ENCODE peak calls at places on chromosome 5, in six cellular contexts. O is AG09319, I is H9, Q is GM06990, E is nephron progenitor cell, N is HFFc6. B is an unnamed sample.
A peak's percentile ranks its signal among the peaks of the same experiment; 100 is the strongest.

GRCh38 chr5:170628691-170629565 is 125.1 kb downstream of the KCNIP1 start:
- DNase-seq in Q (no peak), I (no peak), O (no peak), N (no peak), E (no peak), B (no peak)

GRCh38 chr5:43609752-43610151 is 6.8 kb downstream of the NNT start:
- DNase-seq in N (no peak), Q (no peak), E (no peak), O (no peak), I (no peak), B (no peak)

GRCh38 chr5:9555961-9556360 is 10.1 kb upstream of the SEMA5A start:
- DNase-seq in O (no peak), N (no peak), Q (no peak), E (no peak), I (no peak), B (no peak)

GRCh38 chr5:157598350-157598936 is 22.9 kb upstream of the ADAM19 start:
- DNase-seq in O (no peak), I (no peak), Q (no peak), N (no peak), E (no peak), B (no peak)

GRCh38 chr5:56585973-56586740 is 229.2 kb upstream of the MAP3K1 start:
- DNase-seq in O (no peak), I (no peak), Q (no peak), E (no peak), N (no peak), B (peak; percentile 41)

GRCh38 chr5:112918679-112919078 is 3.3 kb downstream of the REEP5 start:
- DNase-seq in E (peak; percentile 20), Q (no peak), I (no peak), N (no peak), O (peak; percentile 44), B (no peak)

GRCh38 chr5:6713274-6714181 is at the start of gene TENT4A:
- DNase-seq in N (no peak), O (no peak), E (peak; percentile 47), Q (no peak), I (no peak), B (no peak)

GRCh38 chr5:33313150-33313549 is 127.6 kb upstream of the TARS1 start:
- DNase-seq in I (no peak), N (peak; percentile 90), Q (no peak), O (peak; percentile 72), E (no peak), B (no peak)

DNA sequence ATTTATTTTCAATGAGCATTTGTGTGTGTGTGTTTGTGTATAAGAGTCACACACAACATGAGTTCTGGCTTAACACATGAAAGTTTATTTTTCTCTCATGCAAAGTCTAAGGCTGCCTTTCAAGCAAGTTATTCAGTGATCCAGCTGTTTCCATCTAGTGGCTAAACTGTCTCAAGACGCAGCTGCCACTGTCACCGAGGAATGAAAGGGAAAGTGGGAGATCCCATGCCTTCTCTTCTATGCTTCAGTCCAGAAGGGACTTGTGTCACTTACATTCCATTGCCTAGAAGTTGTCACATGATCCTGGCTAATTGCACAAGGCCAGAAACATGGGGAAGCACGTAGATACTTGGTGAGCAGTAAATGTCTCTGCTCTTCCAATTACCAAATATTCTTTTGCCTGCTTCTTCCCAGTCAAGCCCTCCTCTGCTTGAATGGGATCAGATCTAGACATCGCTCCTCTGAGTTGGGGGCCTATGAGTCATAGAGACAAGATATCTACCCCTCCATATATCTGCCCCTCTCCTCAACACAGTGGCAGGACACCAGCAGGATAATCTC is 30.4 kb upstream of the SLIT3 start:
- DNase-seq in Q (no peak), N (no peak), E (no peak), I (no peak), O (no peak), B (no peak)
- TF ChIP-seq CTCF in Q (no peak), N (peak; percentile 21), E (no peak), I (peak; percentile 32), O (peak; percentile 38), B (no peak)

GRCh38 chr5:402615-403359 is 40.2 kb upstream of the EXOC3 start:
- DNase-seq in I (no peak), N (no peak), Q (peak; percentile 75), O (no peak), E (no peak), B (no peak)
- TF ChIP-seq CTCF in I (no peak), N (peak; percentile 16), Q (peak; percentile 37), O (no peak), E (no peak), B (no peak)

GRCh38 chr5:64784451-64785025 is 15.8 kb downstream of the CWC27 start:
- DNase-seq in E (peak; percentile 77), Q (peak; percentile 13), N (peak; percentile 73), O (peak; percentile 65), I (peak; percentile 39), B (peak; percentile 87)
- TF ChIP-seq CTCF in E (peak; percentile 87), Q (peak; percentile 75), N (peak; percentile 95), O (peak; percentile 81), I (peak; percentile 94), B (peak; percentile 71)

DNA sequence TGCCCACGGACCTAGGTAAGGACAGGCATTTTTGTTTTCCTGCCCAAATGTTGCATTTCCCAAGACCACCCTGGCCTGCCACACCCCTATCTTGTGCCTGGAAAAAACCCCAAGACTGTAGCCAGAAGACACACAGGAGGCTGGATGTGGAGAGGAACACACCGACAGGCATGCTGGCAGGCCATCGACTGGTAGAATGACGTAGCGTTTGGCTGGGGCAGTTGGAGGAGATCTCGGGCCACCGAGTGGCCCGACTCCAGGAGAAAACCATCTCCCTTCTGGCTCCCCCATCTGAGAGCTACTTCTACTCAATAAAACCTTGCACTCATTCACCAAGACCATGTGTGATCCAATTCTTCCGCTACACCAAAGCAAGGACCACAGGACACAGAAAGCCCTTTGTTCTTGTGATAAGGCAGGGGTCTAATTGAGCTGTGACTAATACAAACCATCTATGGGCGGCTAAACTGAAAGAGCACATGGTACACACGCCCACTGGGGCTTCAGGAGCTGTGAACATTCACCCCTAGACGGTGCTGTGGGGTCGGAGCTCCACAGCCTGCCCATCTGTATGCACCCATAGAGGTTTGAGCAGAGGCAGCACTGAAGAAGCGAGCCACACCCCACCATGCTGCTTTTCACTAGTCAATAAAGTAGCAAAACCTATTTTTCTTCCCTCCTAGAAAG is 38.9 kb upstream of the N4BP3 start:
- DNase-seq in N (no peak), E (no peak), Q (no peak), O (no peak), I (no peak), B (no peak)
- TF ChIP-seq CTCF in N (peak; percentile 11), E (no peak), Q (no peak), O (peak; percentile 9), I (no peak), B (no peak)

GRCh38 chr5:127574852-127575679 is 57.6 kb downstream of the PRRC1 start:
- DNase-seq in N (no peak), E (no peak), I (no peak), O (no peak), Q (no peak), B (no peak)

GRCh38 chr5:127577458-127577857 is 60.0 kb downstream of the PRRC1 start:
- DNase-seq in N (no peak), Q (no peak), E (no peak), O (no peak), I (no peak), B (no peak)

GRCh38 chr5:127571732-127572131 is 54.3 kb downstream of the PRRC1 start:
- DNase-seq in I (no peak), Q (no peak), E (no peak), O (no peak), N (no peak), B (no peak)

GRCh38 chr5:127571314-127571713 is 53.9 kb downstream of the PRRC1 start:
- DNase-seq in N (no peak), O (no peak), E (no peak), Q (no peak), I (no peak), B (no peak)

GRCh38 chr5:127572930-127573329 is 55.5 kb downstream of the PRRC1 start:
- DNase-seq in N (no peak), I (no peak), E (no peak), O (no peak), Q (no peak), B (no peak)
- TF ChIP-seq CTCF in N (peak; percentile 56), I (peak; percentile 51), E (no peak), O (no peak), Q (peak; percentile 40), B (no peak)

DNA sequence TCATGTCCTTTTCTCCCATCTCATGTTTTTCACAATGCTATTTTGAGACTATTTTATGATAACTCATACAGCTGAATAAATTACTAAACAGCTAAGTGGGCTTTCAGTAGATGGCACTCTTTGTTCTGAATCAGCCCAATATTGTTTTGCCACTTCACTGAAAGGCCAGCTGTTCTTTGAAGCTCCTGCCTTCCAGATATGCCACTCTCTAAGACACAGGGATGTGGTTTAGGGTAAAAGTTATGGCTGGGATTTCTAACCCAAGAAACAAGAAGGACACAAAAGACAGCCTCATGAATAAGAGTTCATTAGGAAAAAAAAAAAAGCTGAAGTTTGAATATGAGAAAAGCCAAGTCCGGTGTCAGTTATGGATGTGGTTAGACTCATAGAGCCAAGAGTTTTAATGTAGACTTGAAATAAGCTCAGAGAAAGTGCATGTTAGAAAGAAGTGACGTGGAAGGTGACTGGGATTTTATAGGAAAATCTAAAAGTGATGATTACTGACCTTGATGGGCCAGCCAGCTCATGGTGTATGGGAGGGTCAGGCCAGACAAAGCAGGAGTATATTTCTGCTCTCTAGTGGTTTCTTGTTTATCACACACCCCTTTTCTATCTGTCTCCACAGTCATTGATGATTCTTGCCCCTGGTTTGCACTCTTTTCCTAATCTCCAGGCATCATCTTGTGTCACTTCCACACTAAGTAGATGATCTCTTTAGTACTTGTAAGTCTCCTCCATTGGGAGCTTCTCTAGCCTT is 488.5 kb downstream of the NR2F1-AS1 start:
- DNase-seq in E (no peak), Q (no peak), I (no peak), O (no peak), N (peak; percentile 56), B (no peak)
- TF ChIP-seq CTCF in E (no peak), Q (no peak), I (no peak), O (peak; percentile 57), N (peak; percentile 70), B (peak; percentile 34)

GRCh38 chr5:173625686-173626500 is 9.4 kb upstream of the BOD1 start:
- DNase-seq in O (no peak), I (no peak), E (no peak), N (no peak), Q (no peak), B (no peak)
- TF ChIP-seq CTCF in O (peak; percentile 3), I (no peak), E (no peak), N (no peak), Q (peak; percentile 54), B (no peak)